ENCODE peak calls at places on chromosome 3, in six cellular contexts. R, U, B, G, Q and W are unnamed samples.

GRCh38 chr3:172087827-172088580 is 48.6 kb downstream of the FNDC3B start:
- DNase-seq in R (no peak), U (no peak), B (peak), G (no peak), Q (no peak), W (no peak)

GRCh38 chr3:162117961-162118360 is 621.4 kb downstream of the OTOL1 start:
- DNase-seq in R (no peak), U (no peak), B (no peak), G (no peak), Q (no peak), W (no peak)

GRCh38 chr3:150371741-150372254 is 36.3 kb upstream of the TSC22D2 start:
- DNase-seq in R (peak), U (peak), B (no peak), G (peak), Q (peak), W (no peak)

GRCh38 chr3:195028877-195029606 is 241.9 kb downstream of the XXYLT1 start:
- DNase-seq in R (peak), U (no peak), B (no peak), G (peak), Q (no peak), W (no peak)

GRCh38 chr3:49563040-49563578 is 8.8 kb downstream of the BSN start:
- DNase-seq in R (no peak), U (no peak), B (no peak), G (no peak), Q (no peak), W (no peak)

GRCh38 chr3:152176241-152176640 is 92.5 kb upstream of the MBNL1 start:
- DNase-seq in R (no peak), U (no peak), B (no peak), G (no peak), Q (no peak), W (peak)

GRCh38 chr3:15783361-15783969 is 14.3 kb downstream of the ANKRD28 start:
- DNase-seq in R (peak), U (no peak), B (no peak), G (no peak), Q (no peak), W (peak)

GRCh38 chr3:14574183-14574582 is 34.0 kb upstream of the GRIP2 start:
- DNase-seq in R (no peak), U (no peak), B (no peak), G (no peak), Q (no peak), W (no peak)

GRCh38 chr3:127263586-127264231 is 24.1 kb downstream of the PRR20G start:
- DNase-seq in R (no peak), U (no peak), B (no peak), G (no peak), Q (no peak), W (no peak)

GRCh38 chr3:185959609-185960517 is 22.0 kb upstream of the TRA2B start:
- DNase-seq in R (peak), U (peak), B (no peak), G (peak), Q (peak), W (peak)

GRCh38 chr3:182787302-182788036 is 5.8 kb upstream of the ATP11B start:
- DNase-seq in R (peak), U (peak), B (no peak), G (no peak), Q (no peak), W (no peak)

GRCh38 chr3:182785756-182786155 is 7.5 kb upstream of the ATP11B start:
- DNase-seq in R (no peak), U (no peak), B (no peak), G (no peak), Q (no peak), W (no peak)

GRCh38 chr3:182790612-182791011 is 2.7 kb upstream of the ATP11B start:
- DNase-seq in R (no peak), U (no peak), B (no peak), G (no peak), Q (no peak), W (no peak)

GRCh38 chr3:182786564-182787196 is 6.6 kb upstream of the ATP11B start:
- DNase-seq in R (no peak), U (no peak), B (no peak), G (no peak), Q (no peak), W (peak)

DNA sequence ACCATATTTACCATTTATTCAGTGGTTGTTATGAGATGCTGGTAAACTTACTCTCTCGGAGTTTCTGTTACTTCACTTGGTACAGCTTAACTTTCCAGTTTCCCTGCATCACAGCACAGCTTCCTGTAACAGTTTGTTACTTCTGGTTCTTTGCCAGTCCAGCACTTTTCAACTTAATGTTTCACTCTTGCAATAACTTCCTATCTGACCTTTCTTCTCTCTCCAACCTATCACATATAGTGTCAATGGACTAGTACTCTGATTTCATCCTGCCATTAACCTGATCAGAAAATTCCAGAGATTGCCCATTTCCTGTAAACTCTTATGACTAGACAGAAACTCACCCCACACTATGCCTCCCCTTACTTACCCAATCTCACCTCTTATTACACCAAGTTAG is 3.9 kb upstream of the ATP11B start:
- DNase-seq in R (peak), U (no peak), B (no peak), G (no peak), Q (no peak), W (no peak)
- TF ChIP-seq MAX in R (no peak), U (no peak), B (no peak), G (no peak), Q (no peak), W (no peak)

DNA sequence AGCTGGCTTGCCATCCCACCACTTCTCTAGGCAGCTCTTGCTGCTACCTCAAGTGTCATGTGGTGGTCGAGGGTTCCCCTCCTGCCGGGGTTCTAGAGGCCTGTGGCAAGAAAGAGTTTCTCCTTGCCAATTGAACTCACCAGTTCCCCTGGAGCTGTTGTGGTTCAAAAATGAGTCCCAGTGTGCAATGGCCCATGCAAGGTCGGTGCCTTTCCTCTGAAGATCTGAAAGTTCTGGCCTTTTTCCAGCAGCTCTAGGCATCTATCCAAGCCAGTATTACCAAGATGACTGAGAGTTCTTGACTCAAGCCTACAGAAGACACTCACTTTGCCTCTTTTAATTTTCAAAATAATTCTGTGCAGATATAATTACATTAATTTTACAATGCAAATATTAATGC is 163.6 kb downstream of the KCNMB2 start:
- DNase-seq in R (no peak), U (no peak), B (no peak), G (no peak), Q (no peak), W (no peak)
- TF ChIP-seq POLR2A in R (no peak), U (no peak), B (no peak), G (no peak), Q (no peak), W (no peak)

GRCh38 chr3:56365905-56366640 is 102.2 kb downstream of the ERC2 start:
- DNase-seq in R (no peak), U (no peak), B (no peak), G (no peak), Q (no peak), W (no peak)

GRCh38 chr3:56364665-56365064 is 103.6 kb downstream of the ERC2 start:
- DNase-seq in R (no peak), U (no peak), B (no peak), G (no peak), Q (no peak), W (no peak)

GRCh38 chr3:56368860-56369259 is 99.4 kb downstream of the ERC2 start:
- DNase-seq in R (no peak), U (no peak), B (no peak), G (no peak), Q (no peak), W (no peak)

GRCh38 chr3:56363720-56364119 is 104.5 kb downstream of the ERC2 start:
- DNase-seq in R (no peak), U (no peak), B (no peak), G (no peak), Q (no peak), W (no peak)

GRCh38 chr3:56366641-56366984 is 101.7 kb downstream of the ERC2 start:
- DNase-seq in R (no peak), U (no peak), B (no peak), G (no peak), Q (no peak), W (no peak)
- TF ChIP-seq MYC in R (no peak), U (no peak), B (no peak), G (no peak), Q (no peak), W (no peak)

DNA sequence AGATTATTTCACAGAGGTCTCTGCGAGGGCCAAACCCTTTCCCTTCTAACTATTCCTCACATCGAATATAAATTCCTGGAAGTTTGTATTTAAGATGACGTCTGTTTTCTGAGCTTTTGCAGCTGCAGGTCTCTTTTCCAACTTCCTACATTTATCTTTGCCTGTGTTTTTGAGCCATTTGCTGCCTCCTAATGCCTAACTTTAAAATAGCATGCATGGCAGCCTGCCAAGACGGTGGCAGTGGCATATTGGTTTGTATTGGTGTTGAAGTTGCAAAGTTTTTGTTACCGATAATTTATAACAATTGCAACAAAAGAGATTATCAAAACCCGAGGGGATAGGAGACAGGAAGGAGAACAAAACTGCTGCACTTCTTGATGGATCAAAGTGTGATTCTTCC is 187.1 kb upstream of the DNAJC19 start:
- DNase-seq in R (peak), U (no peak), B (peak), G (peak), Q (peak), W (peak)
- TF ChIP-seq MAX in R (no peak), U (no peak), B (no peak), G (no peak), Q (no peak), W (no peak)

GRCh38 chr3:4987374-4988296 is 8.4 kb downstream of the BHLHE40 start:
- DNase-seq in R (no peak), U (no peak), B (no peak), G (no peak), Q (no peak), W (no peak)

GRCh38 chr3:4988815-4989648 is 9.8 kb downstream of the BHLHE40 start:
- DNase-seq in R (no peak), U (peak), B (no peak), G (no peak), Q (no peak), W (no peak)

GRCh38 chr3:4986175-4986610 is 7.0 kb downstream of the BHLHE40 start:
- DNase-seq in R (no peak), U (no peak), B (no peak), G (no peak), Q (no peak), W (no peak)

GRCh38 chr3:4985330-4986174 is 6.3 kb downstream of the BHLHE40 start:
- DNase-seq in R (peak), U (no peak), B (no peak), G (peak), Q (peak), W (peak)

GRCh38 chr3:4986611-4987373 is 7.6 kb downstream of the BHLHE40 start:
- DNase-seq in R (peak), U (peak), B (no peak), G (peak), Q (peak), W (peak)
- TF ChIP-seq POLR2A in R (no peak), U (peak), B (peak), G (peak), Q (peak), W (no peak)

GRCh38 chr3:145183261-145183660 is 977.7 kb downstream of the PLOD2 start:
- DNase-seq in R (no peak), U (no peak), B (no peak), G (no peak), Q (no peak), W (no peak)
- TF ChIP-seq MYC in R (no peak), U (no peak), B (no peak), G (no peak), Q (no peak), W (no peak)

GRCh38 chr3:53238051-53238850 is 17.6 kb downstream of the TKT start:
- DNase-seq in R (peak), U (no peak), B (no peak), G (peak), Q (peak), W (no peak)
- TF ChIP-seq MAX in R (no peak), U (no peak), B (no peak), G (no peak), Q (peak), W (no peak)

GRCh38 chr3:184248454-184249411 is at the start of gene ALG3:
- DNase-seq in R (peak), U (peak), B (peak), G (peak), Q (peak), W (peak)
- TF ChIP-seq POLR2A in R (peak), U (peak), B (peak), G (peak), Q (peak), W (peak)

GRCh38 chr3:138938056-138938876 is 8.7 kb downstream of the FOXL2 start:
- DNase-seq in R (no peak), U (no peak), B (no peak), G (no peak), Q (no peak), W (peak)
- TF ChIP-seq MYC in R (no peak), U (no peak), B (no peak), G (no peak), Q (no peak), W (no peak)